ENCODE peak calls at places on chromosomes 1 and 21, in eight cellular contexts. S is breast epithelium, B is choroid plexus epithelial cell, A is hepatocyte, T is astrocyte of the cerebellum, R is thoracic aorta, P is MM.1S, Y is heart right ventricle. J is an unnamed sample.

GRCh38 chr1:169121146-169121923 is 14.8 kb downstream of the ATP1B1 start:
- DNase-seq in S (no peak), B (no peak), A (no peak), T (no peak), R (no peak), P (no peak), Y (no peak), J (no peak)

GRCh38 chr1:241817331-241817792 is 30.6 kb upstream of the EXO1 start:
- DNase-seq in S (no peak), B (peak), A (no peak), T (peak), R (no peak), P (no peak), Y (no peak), J (no peak)

GRCh38 chr1:235998812-235999211 is 66.1 kb downstream of the NID1 start:
- DNase-seq in S (no peak), B (peak), A (no peak), T (no peak), R (no peak), P (no peak), Y (no peak), J (no peak)

GRCh38 chr1:84668185-84668584 is 22.1 kb downstream of the SSX2IP start:
- DNase-seq in S (no peak), B (no peak), A (no peak), T (no peak), R (no peak), P (no peak), Y (no peak), J (no peak)

GRCh38 chr1:67407498-67407897 is 22.7 kb downstream of the SERBP1 start:
- DNase-seq in S (no peak), B (peak), A (no peak), T (no peak), R (no peak), P (no peak), Y (no peak), J (no peak)

GRCh38 chr1:211750599-211750998 is 75.2 kb upstream of the NEK2 start:
- DNase-seq in S (no peak), B (no peak), A (no peak), T (no peak), R (no peak), P (no peak), Y (no peak), J (no peak)

GRCh38 chr1:12773438-12773837 is at the start of gene PRAMEF12:
- DNase-seq in S (no peak), B (no peak), A (no peak), T (no peak), R (no peak), P (no peak), Y (no peak), J (no peak)

GRCh38 chr1:169604781-169605560 is 18.7 kb upstream of the F5 start:
- DNase-seq in S (no peak), B (no peak), A (no peak), T (no peak), R (no peak), P (no peak), Y (no peak), J (no peak)

GRCh38 chr1:112744019-112744578 is 29.0 kb upstream of the PPM1J start:
- DNase-seq in S (no peak), B (peak), A (peak), T (no peak), R (no peak), P (no peak), Y (peak), J (peak)

GRCh38 chr1:231550448-231550781 is 21.9 kb downstream of the TSNAX start:
- DNase-seq in S (no peak), B (peak), A (peak), T (no peak), R (no peak), P (peak), Y (no peak), J (peak)

GRCh38 chr1:25532970-25533369 is 10.4 kb upstream of the LDLRAP1 start:
- DNase-seq in S (no peak), B (no peak), A (no peak), T (no peak), R (no peak), P (no peak), Y (no peak), J (no peak)

GRCh38 chr1:151846062-151846568 is 6.5 kb upstream of the C2CD4D start:
- DNase-seq in S (no peak), B (peak), A (peak), T (no peak), R (no peak), P (no peak), Y (no peak), J (no peak)

GRCh38 chr1:29230553-29231378 is at the start of gene MECR:
- DNase-seq in S (peak), B (peak), A (peak), T (peak), R (peak), P (peak), Y (peak), J (peak)
- TF ChIP-seq CTCF in S (no peak), B (peak), A (peak), T (peak), R (no peak), P (peak), Y (no peak), J (no peak)

GRCh38 chr1:4656533-4657140 is 2.2 kb downstream of the AJAP1 start:
- DNase-seq in S (no peak), B (no peak), A (no peak), T (no peak), R (no peak), P (no peak), Y (no peak), J (no peak)
- TF ChIP-seq CTCF in S (no peak), B (no peak), A (no peak), T (peak), R (no peak), P (no peak), Y (no peak), J (no peak)

GRCh38 chr1:166167395-166167922 is 658 bp upstream of the FAM78B start:
- DNase-seq in S (no peak), B (no peak), A (no peak), T (no peak), R (no peak), P (no peak), Y (no peak), J (no peak)

GRCh38 chr1:166166701-166167394 is at the start of gene FAM78B:
- DNase-seq in S (peak), B (peak), A (peak), T (no peak), R (no peak), P (peak), Y (peak), J (peak)

GRCh38 chr1:166164995-166165660 is 1.7 kb downstream of the FAM78B start:
- DNase-seq in S (no peak), B (peak), A (peak), T (no peak), R (no peak), P (peak), Y (peak), J (peak)

GRCh38 chr1:166165661-166166399 is 971 bp downstream of the FAM78B start:
- DNase-seq in S (peak), B (no peak), A (peak), T (no peak), R (no peak), P (no peak), Y (peak), J (peak)

GRCh38 chr1:166166400-166166699 is 451 bp downstream of the FAM78B start:
- DNase-seq in S (no peak), B (no peak), A (no peak), T (no peak), R (no peak), P (no peak), Y (no peak), J (no peak)
- TF ChIP-seq CTCF in S (no peak), B (no peak), A (no peak), T (no peak), R (no peak), P (no peak), Y (no peak), J (no peak)

DNA sequence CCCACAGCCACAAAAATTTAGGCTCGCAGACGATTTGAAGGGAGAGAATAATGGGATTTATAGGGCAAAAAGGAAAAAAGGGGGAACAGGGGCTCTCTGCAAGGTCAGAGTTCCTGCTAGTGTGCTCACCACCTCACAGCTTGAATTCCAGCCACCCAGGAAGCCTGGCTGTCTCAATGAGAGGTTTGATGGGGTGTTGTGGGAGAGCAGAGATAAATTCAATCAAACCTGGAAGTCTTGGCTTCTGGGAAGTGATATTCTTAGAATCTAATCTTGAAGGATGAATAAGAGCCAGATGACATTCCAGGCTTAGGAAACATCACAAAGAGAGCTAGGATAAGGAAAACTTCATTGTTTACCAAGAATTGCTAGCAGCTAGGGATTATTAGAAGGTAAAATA is 47.4 kb upstream of the C21orf91 start:
- DNase-seq in S (no peak), B (no peak), A (no peak), T (no peak), R (no peak), P (no peak), Y (no peak), J (no peak)
- TF ChIP-seq CTCF in S (no peak), B (no peak), A (no peak), T (no peak), R (no peak), P (no peak), Y (no peak), J (no peak)

DNA sequence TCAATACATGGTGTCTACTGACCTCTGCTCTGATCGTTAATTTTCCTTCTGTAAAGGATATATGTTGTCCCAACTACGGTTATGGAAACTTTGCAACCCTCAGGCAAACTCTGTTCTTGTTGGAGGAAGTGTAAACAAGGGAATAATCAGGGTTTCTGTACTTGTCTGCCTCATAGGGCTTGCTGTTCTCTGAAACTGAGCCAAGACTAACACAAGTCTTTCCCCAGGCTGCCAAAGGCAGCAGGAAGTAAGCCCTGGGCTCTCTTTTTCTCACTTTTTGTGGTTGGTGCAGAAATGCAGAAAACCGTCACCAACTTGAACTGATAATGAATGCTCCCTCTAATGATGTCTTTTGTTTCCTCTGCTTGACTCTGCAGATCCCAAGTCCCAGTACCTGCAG is 7.6 kb downstream of the CYP4X1 start:
- DNase-seq in S (no peak), B (peak), A (no peak), T (peak), R (no peak), P (no peak), Y (no peak), J (no peak)
- TF ChIP-seq CTCF in S (no peak), B (no peak), A (no peak), T (no peak), R (no peak), P (no peak), Y (no peak), J (no peak)

DNA sequence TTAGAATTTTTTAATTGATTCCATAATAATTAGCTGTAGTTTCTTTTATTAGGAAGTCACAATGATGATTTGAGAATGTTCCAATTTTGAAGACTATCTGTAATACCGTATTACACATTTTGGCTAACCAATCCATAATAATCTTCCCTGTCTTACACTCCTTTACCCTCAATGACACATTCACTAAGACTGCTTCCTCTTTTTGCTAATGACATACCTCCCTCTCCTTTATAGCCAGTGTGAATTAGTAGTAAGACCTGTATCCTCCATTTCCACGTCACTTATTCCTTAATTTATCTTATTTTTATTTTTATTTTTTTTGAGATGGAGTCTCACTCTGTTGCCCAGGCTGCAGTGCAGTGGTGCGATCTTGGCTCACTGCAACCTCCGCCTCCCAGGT is 10.1 kb downstream of the KDM1A start:
- DNase-seq in S (no peak), B (no peak), A (no peak), T (no peak), R (no peak), P (no peak), Y (no peak), J (no peak)
- TF ChIP-seq CTCF in S (no peak), B (no peak), A (no peak), T (no peak), R (no peak), P (no peak), Y (no peak), J (no peak)

GRCh38 chr21:34889537-34890257 is 159.4 kb downstream of the RUNX1 start:
- DNase-seq in S (peak), B (peak), A (peak), T (no peak), R (no peak), P (peak), Y (peak), J (peak)

GRCh38 chr21:34889287-34889536 is 159.9 kb downstream of the RUNX1 start:
- DNase-seq in S (no peak), B (peak), A (peak), T (no peak), R (no peak), P (peak), Y (peak), J (peak)

GRCh38 chr21:34890724-34891609 is 158.1 kb downstream of the RUNX1 start:
- DNase-seq in S (no peak), B (peak), A (peak), T (no peak), R (no peak), P (no peak), Y (no peak), J (peak)

GRCh38 chr21:34891610-34891943 is 157.5 kb downstream of the RUNX1 start:
- DNase-seq in S (no peak), B (no peak), A (no peak), T (no peak), R (no peak), P (no peak), Y (no peak), J (no peak)

DNA sequence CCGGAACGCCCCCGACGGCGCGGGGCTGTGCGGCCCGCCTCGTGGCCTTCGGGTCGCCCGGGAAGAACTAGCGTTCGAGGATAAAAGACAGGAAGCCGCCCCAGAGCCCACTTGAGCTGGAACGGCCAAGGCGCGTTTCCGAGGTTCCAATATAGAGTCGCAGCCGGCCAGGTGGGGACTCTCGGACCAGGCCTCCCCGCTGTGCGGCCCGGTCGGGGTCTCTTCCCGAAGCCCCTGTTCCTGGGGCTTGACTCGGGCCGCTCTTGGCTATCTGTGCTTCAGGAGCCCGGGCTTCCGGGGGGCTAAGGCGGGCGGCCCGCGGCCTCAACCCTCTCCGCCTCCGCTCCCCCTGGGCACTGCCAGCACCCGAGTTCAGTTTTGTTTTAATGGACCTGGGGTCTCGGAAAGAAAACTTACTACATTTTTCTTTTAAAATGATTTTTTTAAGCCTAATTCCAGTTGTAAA is 158.8 kb downstream of the RUNX1 start:
- DNase-seq in S (no peak), B (no peak), A (no peak), T (no peak), R (no peak), P (no peak), Y (no peak), J (no peak)
- TF ChIP-seq CTCF in S (no peak), B (no peak), A (no peak), T (no peak), R (no peak), P (no peak), Y (no peak), J (peak)